ENCODE peak calls at places on chromosomes 13 and 19, in four cellular contexts. G is astrocyte, H is AG09319, C is GOT3. F is an unnamed sample.

GRCh38 chr19:39497850-39498261 is 891 bp upstream of the DLL3 start:
- DNase-seq in H (no peak), C (no peak), G (peak), F (no peak)

GRCh38 chr19:31983647-31984046 is 361.8 kb upstream of the ZNF507 start:
- DNase-seq in H (no peak), G (no peak), C (no peak), F (no peak)

GRCh38 chr13:37225414-37226047 is 120.1 kb upstream of the CSNK1A1L start:
- DNase-seq in C (no peak), H (no peak), G (peak), F (no peak)

GRCh38 chr19:17332677-17333581 is 1.7 kb downstream of the ANO8 start:
- DNase-seq in H (no peak), C (no peak), G (peak), F (no peak)

GRCh38 chr19:6521718-6522646 is 8.8 kb upstream of the TNFSF9 start:
- DNase-seq in H (no peak), G (no peak), C (no peak), F (no peak)

GRCh38 chr19:17289489-17289888 is 7.8 kb downstream of the ANKLE1 start:
- DNase-seq in G (peak), C (peak), H (peak), F (no peak)

GRCh38 chr13:50685491-50685890 is 158.0 kb downstream of the DLEU7 start:
- DNase-seq in G (peak), H (no peak), C (no peak), F (no peak)

GRCh38 chr19:2251577-2252480 is 2.7 kb downstream of the AMH start:
- DNase-seq in C (no peak), H (no peak), G (no peak), F (no peak)

GRCh38 chr19:8363803-8364771 is at the start of gene ANGPTL4:
- DNase-seq in G (peak), C (peak), H (peak), F (no peak)

GRCh38 chr19:10808937-10809655 is 26.9 kb downstream of the TMED1 start:
- DNase-seq in G (peak), H (no peak), C (no peak), F (no peak)

GRCh38 chr19:8335343-8336071 is 7.6 kb downstream of the KANK3 start:
- DNase-seq in G (no peak), C (no peak), H (no peak), F (no peak)

GRCh38 chr13:82717249-82717648 is 1165.0 kb downstream of the SLITRK1 start:
- DNase-seq in G (peak), C (no peak), H (no peak), F (no peak)

GRCh38 chr19:6113616-6114188 is 3.4 kb upstream of the RFX2 start:
- DNase-seq in C (no peak), G (no peak), H (no peak), F (no peak)

GRCh38 chr19:52941941-52942370 is 18.7 kb upstream of the ZNF888 start:
- DNase-seq in G (no peak), C (no peak), H (no peak), F (no peak)

GRCh38 chr19:49692102-49692599 is 1.2 kb downstream of the CPT1C start:
- DNase-seq in G (no peak), H (no peak), C (no peak), F (no peak)

GRCh38 chr19:43503501-43504425 is 783 bp downstream of the PHLDB3 start:
- DNase-seq in C (peak), G (peak), H (peak), F (peak)

GRCh38 chr13:51315658-51316057 is 23.8 kb upstream of the SERPINE3 start:
- DNase-seq in C (no peak), G (peak), H (no peak), F (no peak)

F was measured in Panc1.